ENCODE peak calls at places on chromosomes 3 and 15, in six cellular contexts. W is sigmoid colon, L is H54, V is GM12892, O is suprapubic skin, G is transverse colon. M is an unnamed sample.

GRCh38 chr3:111616417-111617105 is 21.4 kb upstream of the ZBED2 start:
- DNase-seq in V (no peak), L (no peak), W (no peak), G (peak; percentile 13), O (no peak), M (no peak)

GRCh38 chr3:128649264-128649663 is 1.4 kb downstream of the RPN1 start:
- DNase-seq in L (no peak), W (peak; percentile 46), G (no peak), V (no peak), O (no peak), M (no peak)

GRCh38 chr15:77967785-77968184 is 109.7 kb downstream of the TBC1D2B start:
- DNase-seq in G (no peak), V (no peak), W (no peak), L (no peak), O (peak; percentile 6), M (no peak)

GRCh38 chr3:150449169-150449721 is 41.1 kb downstream of the TSC22D2 start:
- DNase-seq in G (no peak), O (no peak), L (no peak), V (no peak), W (no peak), M (no peak)

GRCh38 chr15:27042230-27042629 is 71.2 kb downstream of the GABRG3 start:
- DNase-seq in L (no peak), G (no peak), W (no peak), O (no peak), V (no peak), M (no peak)

GRCh38 chr15:71202712-71203111 is 87.4 kb downstream of the THSD4 start:
- DNase-seq in O (no peak), W (no peak), L (no peak), G (no peak), V (no peak), M (no peak)

GRCh38 chr3:53835257-53835656 is 11.0 kb downstream of the CHDH start:
- DNase-seq in O (no peak), W (peak; percentile 26), G (no peak), V (no peak), L (no peak), M (no peak)

GRCh38 chr15:40511472-40512133 is 40.8 kb downstream of the CHST14 start:
- DNase-seq in L (peak; percentile 53), G (peak; percentile 84), V (peak; percentile 50), O (no peak), W (peak; percentile 81), M (peak; percentile 60)

GRCh38 chr15:38406451-38406850 is 47.5 kb upstream of the FAM98B start:
- DNase-seq in V (no peak), G (no peak), W (no peak), L (no peak), O (no peak), M (no peak)

GRCh38 chr15:63462053-63462452 is 42.3 kb upstream of the USP3 start:
- DNase-seq in W (no peak), V (no peak), G (no peak), O (no peak), L (no peak), M (no peak)

GRCh38 chr3:117666316-117666715 is 956.7 kb downstream of the TUSC7 start:
- DNase-seq in L (no peak), V (no peak), O (no peak), W (no peak), G (no peak), M (no peak)

GRCh38 chr15:63052961-63053698 is 10.6 kb downstream of the TPM1 start:
- DNase-seq in L (no peak), V (no peak), G (peak; percentile 42), O (peak; percentile 84), W (peak; percentile 87), M (peak; percentile 81)

GRCh38 chr3:72613871-72614270 is 234.4 kb downstream of the SHQ1 start:
- DNase-seq in V (no peak), O (no peak), W (no peak), G (no peak), L (no peak), M (no peak)

GRCh38 chr15:47673343-47673761 is 44.0 kb upstream of the SEMA6D start:
- DNase-seq in G (no peak), W (no peak), V (no peak), L (no peak), O (no peak), M (peak; percentile 17)

GRCh38 chr3:196163687-196164493 is 47.3 kb downstream of the ZDHHC19 start:
- DNase-seq in W (no peak), O (no peak), L (no peak), G (peak; percentile 51), V (no peak), M (no peak)

GRCh38 chr3:111598552-111598951 is 3.4 kb upstream of the ZBED2 start:
- DNase-seq in V (no peak), G (no peak), L (no peak), O (no peak), W (no peak), M (no peak)

GRCh38 chr3:102229062-102229655 is 205.7 kb upstream of the ZPLD1 start:
- DNase-seq in V (no peak), W (peak; percentile 79), L (peak; percentile 12), O (no peak), G (peak; percentile 79), M (peak; percentile 75)

GRCh38 chr15:39434751-39435238 is 146.1 kb upstream of the THBS1 start:
- DNase-seq in G (no peak), L (no peak), O (no peak), V (no peak), W (no peak), M (no peak)

GRCh38 chr3:128559486-128560225 is 66.7 kb upstream of the GATA2 start:
- DNase-seq in O (no peak), L (no peak), V (no peak), W (peak; percentile 19), G (no peak), M (no peak)

GRCh38 chr15:40338921-40339620 is 1.7 kb downstream of the CCDC9B start:
- DNase-seq in W (peak; percentile 86), G (peak; percentile 35), V (no peak), O (no peak), L (peak; percentile 87), M (peak; percentile 56)

GRCh38 chr3:115986555-115987207 is 363.4 kb downstream of the GAP43 start:
- DNase-seq in W (no peak), V (no peak), G (no peak), L (peak; percentile 4), O (no peak), M (no peak)

GRCh38 chr3:58135712-58136543 is 74.8 kb downstream of the DNASE1L3 start:
- DNase-seq in G (no peak), V (no peak), W (no peak), O (no peak), L (no peak), M (no peak)

GRCh38 chr3:20083953-20084352 is 43.7 kb downstream of the KAT2B start:
- DNase-seq in G (no peak), O (no peak), V (no peak), L (no peak), W (no peak), M (no peak)

GRCh38 chr3:104989878-104990277 is 376.8 kb upstream of the ALCAM start:
- DNase-seq in L (no peak), W (no peak), V (no peak), O (no peak), G (no peak), M (no peak)

GRCh38 chr3:124878561-124879394 is 8.4 kb downstream of the ITGB5 start:
- DNase-seq in W (peak; percentile 75), G (peak; percentile 16), L (peak; percentile 78), V (no peak), O (no peak), M (peak; percentile 41)

GRCh38 chr15:87369269-87369668 is 887.3 kb downstream of the NTRK3 start:
- DNase-seq in O (no peak), W (no peak), G (no peak), L (no peak), V (no peak), M (no peak)

GRCh38 chr15:45372032-45372995 is 6.0 kb downstream of the GATM start:
- DNase-seq in G (no peak), W (no peak), L (no peak), O (no peak), V (no peak), M (no peak)

GRCh38 chr3:72728958-72729467 is 119.2 kb downstream of the SHQ1 start:
- DNase-seq in V (no peak), L (no peak), O (no peak), W (no peak), G (no peak), M (no peak)

GRCh38 chr3:190205739-190206138 is 85.0 kb upstream of the P3H2 start:
- DNase-seq in G (no peak), V (no peak), L (peak; percentile 35), O (no peak), W (no peak), M (no peak)

GRCh38 chr15:68028808-68029207 is 25.3 kb upstream of the PIAS1 start:
- DNase-seq in L (no peak), G (no peak), W (no peak), V (no peak), O (no peak), M (no peak)

GRCh38 chr3:134445631-134446030 is 40.2 kb downstream of the ANAPC13 start:
- DNase-seq in O (no peak), G (no peak), L (no peak), V (no peak), W (no peak), M (no peak)

GRCh38 chr3:8575364-8576104 is 69.1 kb downstream of the SSUH2 start:
- DNase-seq in W (no peak), O (no peak), L (no peak), G (no peak), V (no peak), M (no peak)

GRCh38 chr3:152305075-152305474 is 36.3 kb downstream of the MBNL1 start:
- DNase-seq in V (no peak), L (no peak), O (no peak), W (no peak), G (no peak), M (no peak)

GRCh38 chr3:100334340-100335136 is at the start of gene NIT2:
- DNase-seq in L (peak; percentile 87), O (peak; percentile 89), V (peak; percentile 85), G (peak; percentile 88), W (peak; percentile 92), M (peak; percentile 86)
- TF ChIP-seq POLR2A in L (peak; percentile 79), O (no peak), V (peak; percentile 91), G (no peak), W (no peak), M (peak; percentile 19)

GRCh38 chr3:185927501-185928200 is 10.2 kb downstream of the TRA2B start:
- DNase-seq in L (no peak), G (no peak), O (no peak), W (no peak), V (no peak), M (no peak)
- TF ChIP-seq POLR2A in L (no peak), G (no peak), O (no peak), W (no peak), V (peak; percentile 22), M (no peak)

GRCh38 chr3:37599779-37600178 is 261.9 kb upstream of the CTDSPL start:
- DNase-seq in W (no peak), G (no peak), V (no peak), O (no peak), L (no peak), M (no peak)
- TF ChIP-seq POLR2A in W (no peak), G (no peak), V (no peak), O (no peak), L (no peak), M (no peak)

DNA sequence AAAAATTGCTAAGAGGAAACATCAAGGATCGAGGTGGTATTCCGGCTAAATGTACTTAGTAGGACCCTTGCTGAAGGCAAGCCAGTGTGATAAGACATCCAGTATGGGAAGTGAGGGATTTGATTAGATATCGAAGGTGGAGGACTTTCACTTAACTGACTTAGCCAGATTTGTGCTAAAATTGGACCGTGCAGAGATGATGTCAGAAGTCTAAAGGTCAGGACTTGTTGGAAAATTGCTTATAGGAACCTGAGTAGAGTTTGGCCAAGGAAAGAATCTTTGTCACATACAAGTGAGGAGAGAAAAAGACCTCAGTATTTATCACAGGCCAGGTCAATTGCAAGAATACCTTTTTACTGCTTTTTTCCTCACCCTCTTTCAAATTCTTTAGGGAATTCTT is 30.9 kb upstream of the PYDC2 start:
- DNase-seq in G (no peak), V (no peak), L (no peak), O (no peak), W (no peak), M (no peak)
- TF ChIP-seq POLR2A in G (no peak), V (no peak), L (no peak), O (no peak), W (no peak), M (no peak)

M was measured in uterus.